ENCODE peak calls at places on chromosomes 11 and 22, in ten cellular contexts. Z, V, B, O, Y, H, W, N, A and F are unnamed samples.
A peak's percentile ranks its signal among the peaks of the same experiment; 100 is the strongest.

GRCh38 chr11:57288771-57289579 is 35.8 kb downstream of the TNKS1BP1 start:
- DNase-seq in O (peak; percentile 38), V (peak; percentile 85), A (no peak), N (peak; percentile 74), W (no peak), B (no peak), Z (no peak), Y (no peak), H (no peak), F (peak; percentile 50)

GRCh38 chr11:127412722-127413121 is 412.2 kb upstream of the KIRREL3 start:
- DNase-seq in N (no peak), H (no peak), O (no peak), Y (no peak), W (no peak), V (no peak), A (no peak), Z (no peak), B (no peak), F (no peak)

GRCh38 chr22:39078329-39078728 is 1.3 kb downstream of the APOBEC3G start:
- DNase-seq in Z (no peak), O (no peak), B (no peak), Y (no peak), V (no peak), H (no peak), A (no peak), N (no peak), W (no peak), F (no peak)

GRCh38 chr11:133956650-133957633 is at the start of gene IGSF9B:
- DNase-seq in B (no peak), H (peak; percentile 91), Z (no peak), W (peak; percentile 88), N (peak; percentile 94), A (peak; percentile 87), Y (peak; percentile 91), V (peak; percentile 74), O (peak; percentile 88), F (peak; percentile 98)

GRCh38 chr11:13679768-13680167 is 11.3 kb downstream of the FAR1 start:
- DNase-seq in V (no peak), N (no peak), Z (no peak), A (no peak), Y (no peak), B (no peak), H (no peak), W (no peak), O (no peak), F (no peak)

GRCh38 chr11:1302461-1303073 is 6.9 kb downstream of the TOLLIP start:
- DNase-seq in Y (no peak), N (no peak), B (no peak), Z (no peak), V (no peak), O (no peak), W (no peak), A (no peak), H (no peak), F (no peak)

GRCh38 chr11:98940913-98941312 is 79.8 kb upstream of the CNTN5 start:
- DNase-seq in Y (peak; percentile 8), N (peak; percentile 11), Z (no peak), A (no peak), V (peak; percentile 64), O (no peak), B (no peak), W (peak; percentile 18), H (no peak), F (no peak)

GRCh38 chr22:50202130-50202671 is 1.4 kb downstream of the SELENOO start:
- DNase-seq in Y (no peak), N (no peak), Z (no peak), O (no peak), A (no peak), W (no peak), H (no peak), V (no peak), B (no peak), F (no peak)

GRCh38 chr22:36197601-36198146 is 3.9 kb downstream of the APOL4 start:
- DNase-seq in N (peak; percentile 54), V (no peak), W (no peak), Z (no peak), B (no peak), A (no peak), O (peak; percentile 13), Y (no peak), H (peak; percentile 4), F (no peak)

GRCh38 chr11:73454987-73455386 is 78.8 kb downstream of the RELT start:
- DNase-seq in N (no peak), H (no peak), O (no peak), B (no peak), A (no peak), W (no peak), Z (no peak), V (no peak), Y (no peak), F (no peak)

GRCh38 chr11:114280696-114281095 is 15.5 kb upstream of the NNMT start:
- DNase-seq in W (peak; percentile 67), B (peak; percentile 63), H (no peak), Y (peak; percentile 86), Z (peak; percentile 57), A (no peak), O (peak; percentile 85), V (peak; percentile 93), N (peak; percentile 88), F (peak; percentile 86)

GRCh38 chr11:70682056-70682455 is 283.7 kb downstream of the CTTN start:
- DNase-seq in Z (no peak), N (no peak), V (no peak), A (no peak), W (no peak), B (no peak), Y (no peak), H (no peak), O (no peak), F (no peak)

GRCh38 chr22:45083659-45084305 is 74.0 kb upstream of the PHF21B start:
- DNase-seq in Y (peak; percentile 21), V (peak; percentile 76), A (no peak), O (no peak), H (peak; percentile 42), N (no peak), B (peak; percentile 47), Z (peak; percentile 45), W (no peak), F (peak; percentile 72)

GRCh38 chr11:132365650-132366049 is 995.2 kb downstream of the NTM start:
- DNase-seq in B (no peak), Y (no peak), W (no peak), N (no peak), O (no peak), H (no peak), A (no peak), V (no peak), Z (no peak), F (no peak)

GRCh38 chr22:26893034-26893710 is 235.8 kb downstream of the MIAT start:
- DNase-seq in N (peak; percentile 20), B (no peak), Y (no peak), V (no peak), Z (no peak), O (no peak), W (no peak), H (no peak), A (no peak), F (no peak)

GRCh38 chr22:35484651-35485372 is 55.8 kb upstream of the RASD2 start:
- DNase-seq in V (no peak), W (no peak), O (no peak), Y (no peak), H (no peak), N (no peak), A (no peak), B (no peak), Z (no peak), F (peak; percentile 47)

GRCh38 chr11:113521737-113522517 is 46.7 kb upstream of the DRD2 start:
- DNase-seq in O (no peak), V (peak; percentile 19), B (no peak), N (no peak), Y (no peak), H (no peak), A (no peak), W (no peak), Z (no peak), F (no peak)

GRCh38 chr11:33802414-33802950 is 28.2 kb upstream of the FBXO3 start:
- DNase-seq in Y (peak; percentile 57), O (peak; percentile 66), W (peak; percentile 89), A (no peak), Z (peak; percentile 65), V (peak; percentile 91), H (no peak), B (peak; percentile 71), N (peak; percentile 93), F (peak; percentile 74)

GRCh38 chr11:121099885-121100284 is 1.2 kb upstream of the TECTA start:
- DNase-seq in A (no peak), V (peak; percentile 68), O (no peak), Y (no peak), W (no peak), H (no peak), N (no peak), Z (no peak), B (no peak), F (no peak)

GRCh38 chr11:93718057-93718563 is 23.2 kb downstream of the TAF1D start:
- DNase-seq in W (no peak), B (no peak), H (no peak), O (peak; percentile 21), V (no peak), Z (no peak), Y (no peak), N (no peak), A (no peak), F (no peak)

GRCh38 chr11:76041208-76041607 is 165.1 kb downstream of the WNT11 start:
- DNase-seq in W (peak; percentile 5), O (no peak), Z (no peak), H (no peak), Y (no peak), V (no peak), A (no peak), B (no peak), N (no peak), F (no peak)

GRCh38 chr11:132941024-132941646 is 591.2 kb downstream of the OPCML start:
- DNase-seq in N (peak; percentile 45), O (peak; percentile 37), A (no peak), Y (peak; percentile 27), V (peak; percentile 35), W (peak; percentile 16), H (no peak), Z (no peak), B (peak; percentile 10), F (peak; percentile 32)

GRCh38 chr11:102050927-102051575 is 3.8 kb downstream of the CFAP300 start:
- DNase-seq in A (no peak), H (no peak), Z (no peak), O (no peak), W (no peak), V (no peak), Y (no peak), N (no peak), B (no peak), F (no peak)

GRCh38 chr11:122709042-122709760 is 53.7 kb downstream of the UBASH3B start:
- DNase-seq in V (peak; percentile 85), A (no peak), B (peak; percentile 56), H (no peak), O (no peak), Z (peak; percentile 83), Y (no peak), N (no peak), W (peak; percentile 21), F (no peak)